ENCODE peak calls at places on chromosome 22, in nine cellular contexts. V is upper lobe of left lung, W is GM23338, E is vagina, G is HCT116, Q is breast epithelium, X is HepG2, D is suprapubic skin, B is transverse colon. M is an unnamed sample.

GRCh38 chr22:45082795-45083194 is 73.0 kb upstream of the PHF21B start:
- DNase-seq in V (no peak), W (peak), E (no peak), G (no peak), Q (no peak), X (no peak), D (no peak), B (no peak), M (no peak)

GRCh38 chr22:20863356-20863755 is 4.5 kb downstream of the SNAP29 start:
- DNase-seq in V (no peak), W (no peak), E (no peak), G (no peak), Q (no peak), X (no peak), D (no peak), B (no peak), M (no peak)

GRCh38 chr22:25105817-25106650 is 93.6 kb upstream of the CRYBB3 start:
- DNase-seq in V (no peak), W (no peak), E (no peak), G (no peak), Q (no peak), X (no peak), D (no peak), B (no peak), M (no peak)

GRCh38 chr22:45878901-45879551 is 97.9 kb downstream of the WNT7B start:
- DNase-seq in V (peak), W (no peak), E (no peak), G (no peak), Q (no peak), X (no peak), D (peak), B (no peak), M (no peak)

GRCh38 chr22:44424131-44424711 is 73.8 kb downstream of the RTL6 start:
- DNase-seq in V (no peak), W (no peak), E (no peak), G (no peak), Q (no peak), X (no peak), D (no peak), B (no peak), M (no peak)

GRCh38 chr22:49769691-49770315 is 57.9 kb downstream of the BRD1 start:
- DNase-seq in V (peak), W (no peak), E (no peak), G (no peak), Q (no peak), X (no peak), D (no peak), B (peak), M (no peak)

GRCh38 chr22:19868773-19869471 is 14.2 kb upstream of the GNB1L start:
- DNase-seq in V (no peak), W (no peak), E (no peak), G (no peak), Q (no peak), X (no peak), D (no peak), B (peak), M (no peak)

GRCh38 chr22:49308300-49308699 is 519.4 kb downstream of the BRD1 start:
- DNase-seq in V (no peak), W (no peak), E (peak), G (no peak), Q (peak), X (no peak), D (peak), B (no peak), M (no peak)

GRCh38 chr22:19984201-19984753 is 32.3 kb downstream of the ARVCF start:
- DNase-seq in V (peak), W (no peak), E (no peak), G (peak), Q (no peak), X (no peak), D (no peak), B (no peak), M (no peak)

GRCh38 chr22:46815896-46816721 is 53.7 kb downstream of the TBC1D22A start:
- DNase-seq in V (peak), W (peak), E (no peak), G (no peak), Q (peak), X (peak), D (no peak), B (no peak), M (no peak)

GRCh38 chr22:48494256-48494967 is 1333.3 kb downstream of the BRD1 start:
- DNase-seq in V (peak), W (no peak), E (no peak), G (no peak), Q (no peak), X (no peak), D (no peak), B (no peak), M (no peak)

GRCh38 chr22:35728639-35729308 is 11.1 kb downstream of the APOL5 start:
- DNase-seq in V (no peak), W (no peak), E (no peak), G (no peak), Q (no peak), X (no peak), D (no peak), B (peak), M (no peak)

DNA sequence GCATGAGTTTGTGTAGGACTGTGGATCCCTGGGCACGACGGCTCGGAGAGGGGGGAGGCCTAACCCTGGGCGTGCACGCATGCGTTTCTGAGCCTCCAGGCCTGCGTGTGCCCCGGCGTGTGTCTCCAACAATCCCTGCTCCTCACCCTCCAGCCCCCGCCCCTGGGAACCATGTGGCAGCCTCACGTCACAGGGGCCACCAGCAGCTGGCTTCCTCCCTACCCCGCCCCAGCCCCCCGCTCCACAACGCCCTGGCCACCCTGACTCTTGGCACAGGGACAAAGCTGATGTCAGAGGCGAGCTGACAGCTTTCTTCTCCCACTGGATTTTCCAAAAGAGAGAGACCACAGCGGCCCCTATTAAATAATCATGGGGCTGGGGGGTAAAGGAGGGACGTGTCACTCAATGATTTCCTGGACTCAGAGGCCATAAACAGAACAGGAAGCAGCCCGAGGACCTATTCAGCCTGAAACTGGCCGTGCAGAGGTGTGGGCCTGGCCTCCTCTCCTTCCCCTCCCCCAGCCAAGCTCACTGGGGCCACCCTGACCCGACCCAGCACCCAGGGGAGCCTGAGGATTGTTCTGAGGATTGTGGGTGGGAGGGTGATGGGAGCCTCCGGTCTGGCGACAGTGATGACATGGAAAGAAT is 6.8 kb upstream of the LIF start:
- DNase-seq in V (peak), W (no peak), E (no peak), G (no peak), Q (no peak), X (no peak), D (peak), B (peak), M (no peak)
- H3K27ac ChIP-seq in V (peak), W (no peak), E (peak), G (peak), Q (peak), X (no peak), D (peak), B (peak), M (peak)

DNA sequence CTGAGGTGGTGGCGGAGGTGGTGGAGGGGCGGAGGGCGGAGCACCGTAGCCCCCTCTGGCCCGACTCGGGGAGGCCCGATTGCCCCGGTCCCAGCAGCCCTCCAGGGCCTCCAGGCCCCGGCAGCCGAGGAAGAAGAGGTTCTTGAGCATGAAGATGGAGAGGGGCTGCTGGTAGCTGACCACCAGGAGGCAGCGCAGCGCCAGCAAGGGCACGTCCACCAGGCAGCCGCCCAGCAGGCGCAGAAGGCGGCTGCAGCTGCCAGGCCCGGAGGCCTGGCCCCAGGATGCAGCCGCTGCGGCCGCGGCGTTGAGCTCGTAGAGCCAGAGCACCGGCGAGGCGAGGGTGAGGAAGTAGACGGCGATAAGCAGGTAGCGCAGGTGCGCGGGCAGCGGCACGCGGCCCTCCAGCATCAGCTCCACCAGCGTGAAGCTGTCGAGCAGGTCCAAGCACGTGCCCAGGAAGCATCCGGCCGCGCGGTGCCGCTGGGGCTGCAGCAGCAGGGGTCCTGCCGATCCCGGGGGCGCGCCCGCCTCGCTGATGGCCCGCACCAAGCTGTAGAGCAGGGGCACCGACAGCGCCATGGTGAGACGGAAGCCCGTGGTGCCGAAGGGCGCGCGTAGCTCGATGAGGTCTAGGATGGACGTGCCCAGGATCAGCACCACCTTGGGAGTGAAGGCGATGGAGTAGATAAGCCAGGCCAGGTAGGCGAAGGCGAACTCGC is 1.5 kb downstream of the TMEM121B start:
- DNase-seq in V (peak), W (peak), E (no peak), G (no peak), Q (no peak), X (no peak), D (no peak), B (peak), M (no peak)
- TF ChIP-seq CTCF in V (no peak), W (peak), E (no peak), G (peak), Q (no peak), X (peak), D (peak), B (no peak), M (no peak)

GRCh38 chr22:32720924-32721323 is 80.6 kb upstream of the TIMP3 start:
- DNase-seq in V (no peak), W (no peak), E (peak), G (no peak), Q (no peak), X (peak), D (no peak), B (no peak), M (no peak)

GRCh38 chr22:32721328-32722180 is 80.0 kb upstream of the TIMP3 start:
- DNase-seq in V (no peak), W (no peak), E (no peak), G (no peak), Q (no peak), X (peak), D (no peak), B (no peak), M (no peak)

GRCh38 chr22:32722441-32722840 is 79.1 kb upstream of the TIMP3 start:
- DNase-seq in V (no peak), W (no peak), E (no peak), G (no peak), Q (no peak), X (no peak), D (no peak), B (no peak), M (no peak)

GRCh38 chr22:32725369-32725988 is 76.0 kb upstream of the TIMP3 start:
- DNase-seq in V (no peak), W (no peak), E (no peak), G (no peak), Q (no peak), X (peak), D (no peak), B (no peak), M (no peak)

GRCh38 chr22:32723632-32724031 is 77.9 kb upstream of the TIMP3 start:
- DNase-seq in V (peak), W (no peak), E (peak), G (no peak), Q (peak), X (no peak), D (no peak), B (peak), M (no peak)
- TF ChIP-seq POLR2AphosphoS5 in V (no peak), W (no peak), E (peak), G (no peak), Q (peak), X (no peak), D (no peak), B (no peak), M (no peak)

GRCh38 chr22:28915969-28916368 is 32.6 kb downstream of the ZNRF3 start:
- DNase-seq in V (no peak), W (no peak), E (no peak), G (no peak), Q (no peak), X (no peak), D (no peak), B (no peak), M (no peak)
- H3K27ac ChIP-seq in V (peak), W (no peak), E (peak), G (no peak), Q (no peak), X (peak), D (no peak), B (no peak), M (no peak)

M was measured in esophagus muscularis mucosa.